ENCODE peak calls at places on chromosomes 4 and X, in five cellular contexts. Z, Y, C, E and L are unnamed samples.

GRCh38 chrX:150036181-150036580 is 97.9 kb upstream of the EOLA2 start:
- DNase-seq in Y (peak; percentile 50), C (no peak), Z (no peak), E (peak; percentile 65), L (no peak)

GRCh38 chr4:67929447-67929846 is 33.8 kb downstream of the TMPRSS11A start:
- DNase-seq in E (no peak), C (no peak), Y (no peak), Z (no peak), L (no peak)

GRCh38 chrX:39764441-39764914 is 333.3 kb downstream of the BCOR start:
- DNase-seq in E (no peak), Y (peak; percentile 19), C (no peak), Z (no peak), L (no peak)

GRCh38 chrX:49108641-49109040 is 14.9 kb downstream of the GPKOW start:
- DNase-seq in C (no peak), Y (no peak), Z (no peak), E (no peak), L (no peak)

GRCh38 chr4:36979494-36979893 is 265.0 kb upstream of the NWD2 start:
- DNase-seq in E (no peak), Z (no peak), C (no peak), Y (no peak), L (no peak)

GRCh38 chr4:10107111-10108091 is 9.2 kb downstream of the WDR1 start:
- DNase-seq in Y (no peak), Z (no peak), C (no peak), E (no peak), L (no peak)

GRCh38 chr4:7621252-7621651 is 186.5 kb upstream of the PSAPL1 start:
- DNase-seq in Y (no peak), C (no peak), Z (no peak), E (no peak), L (no peak)

GRCh38 chr4:166957451-166957850 is 276.8 kb downstream of the SPOCK3 start:
- DNase-seq in E (no peak), Z (no peak), Y (no peak), C (no peak), L (no peak)

GRCh38 chr4:151957163-151957562 is 196.4 kb upstream of the GATB start:
- DNase-seq in Z (peak; percentile 61), E (peak; percentile 89), C (peak; percentile 21), Y (peak; percentile 3), L (peak; percentile 70)

GRCh38 chrX:3712870-3713224 is 602 bp downstream of the PRKX start:
- DNase-seq in E (peak; percentile 2), Y (no peak), C (no peak), Z (no peak), L (no peak)

GRCh38 chr4:186723207-186724047 is at the start of gene FAT1:
- DNase-seq in E (peak; percentile 83), Y (peak; percentile 86), Z (peak; percentile 84), C (no peak), L (peak; percentile 56)

GRCh38 chr4:3388461-3389185 is 53.1 kb upstream of the HGFAC start:
- DNase-seq in C (no peak), Y (peak; percentile 66), Z (no peak), E (peak; percentile 47), L (no peak)

GRCh38 chr4:122195718-122196117 is 43.6 kb downstream of the BLTP1 start:
- DNase-seq in E (no peak), Y (no peak), Z (no peak), C (no peak), L (no peak)

GRCh38 chrX:139204903-139205667 is 325.5 kb upstream of the F9 start:
- DNase-seq in C (no peak), E (no peak), Z (no peak), Y (no peak), L (peak; percentile 73)

GRCh38 chr4:39820186-39820585 is 122.2 kb downstream of the UBE2K start:
- DNase-seq in C (no peak), Y (no peak), E (no peak), Z (no peak), L (peak; percentile 41)

GRCh38 chr4:110411599-110412011 is 64.3 kb upstream of the ENPEP start:
- DNase-seq in Z (peak; percentile 32), C (peak; percentile 65), Y (no peak), E (no peak), L (peak; percentile 72)

GRCh38 chr4:184649026-184649970 is at the start of the genes CASP3 and PRIMPOL:
- DNase-seq in Z (peak; percentile 95), C (peak; percentile 72), E (peak; percentile 97), Y (peak; percentile 95), L (peak; percentile 97)

GRCh38 chr4:184647391-184648101 is 1.7 kb downstream of the CASP3 start:
- DNase-seq in Z (no peak), C (no peak), E (no peak), Y (peak; percentile 65), L (no peak)

GRCh38 chr4:184648220-184649025 is 824 bp downstream of the CASP3 start:
- DNase-seq in C (no peak), E (peak; percentile 70), Z (peak; percentile 41), Y (peak; percentile 60), L (peak; percentile 43)

GRCh38 chr4:184651899-184652298 is 2.4 kb downstream of the PRIMPOL start:
- DNase-seq in C (no peak), Y (no peak), E (no peak), Z (no peak), L (no peak)

DNA sequence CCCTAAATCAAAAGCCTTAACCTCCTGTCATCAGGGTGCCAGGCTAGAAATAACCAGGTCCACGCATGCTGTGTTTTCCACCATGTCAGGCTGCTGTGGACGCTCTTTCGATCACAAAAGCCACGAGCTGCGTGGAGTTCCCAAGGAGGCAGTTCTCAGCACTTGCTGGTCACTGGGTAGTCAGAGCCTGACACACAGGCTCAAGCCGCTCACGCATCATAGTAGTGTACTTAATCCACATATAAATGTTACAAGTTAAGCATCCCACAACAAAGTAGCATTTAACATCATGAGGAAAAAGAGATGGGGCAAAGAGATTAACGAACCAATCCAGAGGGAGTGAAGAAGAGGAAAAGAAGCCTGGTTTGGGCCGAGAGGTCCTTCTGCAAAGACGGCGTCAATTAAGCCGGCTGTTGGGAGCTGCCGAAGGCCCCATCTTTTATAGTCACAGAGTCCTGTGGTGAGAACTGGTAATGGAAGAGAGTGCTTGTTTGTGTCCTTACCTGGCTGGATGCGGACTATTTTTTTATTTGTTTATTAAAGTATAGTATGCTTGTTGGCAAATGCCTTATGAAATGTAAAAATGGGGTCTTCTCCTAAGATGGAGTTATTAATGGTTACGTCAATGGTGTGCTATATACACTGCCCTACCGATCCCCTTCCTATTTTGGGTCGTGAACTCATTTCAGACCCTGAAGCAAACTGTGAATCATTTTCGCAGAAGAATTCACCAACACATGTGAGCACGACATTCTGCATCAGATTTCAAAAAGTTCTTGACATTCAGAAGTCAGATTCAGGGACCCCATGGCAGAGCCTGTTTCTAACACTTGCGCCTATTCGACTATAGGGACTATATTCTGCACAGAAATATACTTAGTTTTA is 675 bp downstream of the PRIMPOL start:
- DNase-seq in E (peak; percentile 33), Y (peak; percentile 69), C (no peak), Z (peak; percentile 11), L (no peak)
- H4K91ac ChIP-seq in E (peak overlapping the region; percentile 90), Y (peak overlapping the region; percentile 53), C (peak overlapping the region; percentile 86), Z (no peak overlapping the region), L (no peak overlapping the region)

DNA sequence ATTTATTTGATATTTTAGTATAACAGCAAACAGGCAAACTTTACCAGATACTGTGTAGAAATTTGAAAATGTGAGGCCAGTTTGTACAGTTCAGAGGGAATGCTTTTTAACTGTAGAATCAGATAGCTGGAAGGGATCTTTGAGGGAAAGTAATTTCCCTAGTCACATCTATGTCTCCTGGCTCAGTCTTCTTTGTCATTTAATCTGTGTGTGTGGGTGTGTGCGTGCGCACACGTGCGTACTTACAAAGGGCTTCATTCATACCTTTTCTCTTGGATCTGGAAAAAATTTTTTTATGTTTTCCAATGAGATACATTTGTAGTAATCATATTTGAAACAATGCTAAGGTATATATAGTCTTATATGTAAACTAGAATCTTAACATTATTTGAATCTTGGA is 44.6 kb downstream of the IL13RA1 start:
- DNase-seq in C (no peak), Y (no peak), E (no peak), Z (no peak), L (no peak)
- H2BK12ac ChIP-seq in C (no peak overlapping the region), Y (no peak overlapping the region), E (no peak overlapping the region), Z (no peak overlapping the region), L (no peak overlapping the region)

GRCh38 chrX:12949205-12949926 is 25.5 kb upstream of the TMSB4X start:
- DNase-seq in Z (no peak), Y (peak; percentile 42), C (no peak), E (peak; percentile 22), L (no peak)

GRCh38 chrX:12953420-12953819 is 21.5 kb upstream of the TMSB4X start:
- DNase-seq in E (no peak), C (no peak), Z (no peak), Y (no peak), L (no peak)

GRCh38 chrX:12949927-12950656 is 24.8 kb upstream of the TMSB4X start:
- DNase-seq in Y (peak; percentile 94), C (no peak), Z (no peak), E (peak; percentile 60), L (no peak)

GRCh38 chrX:12951590-12951965 is 23.3 kb upstream of the TMSB4X start:
- DNase-seq in Z (no peak), Y (no peak), C (no peak), E (no peak), L (no peak)

GRCh38 chrX:12950851-12951589 is 23.9 kb upstream of the TMSB4X start:
- DNase-seq in Y (no peak), Z (no peak), C (no peak), E (peak; percentile 29), L (peak; percentile 83)
- H3K18ac ChIP-seq in Y (no peak overlapping the region), Z (no peak overlapping the region), C (no peak overlapping the region), E (no peak overlapping the region), L (no peak overlapping the region)

GRCh38 chr4:16862688-16863087 is 35.8 kb downstream of the LDB2 start:
- DNase-seq in Z (no peak), C (no peak), Y (peak; percentile 15), E (no peak), L (no peak)

GRCh38 chr4:16857425-16857824 is 41.0 kb downstream of the LDB2 start:
- DNase-seq in Z (no peak), Y (no peak), E (no peak), C (no peak), L (no peak)

GRCh38 chr4:16860506-16860905 is 37.9 kb downstream of the LDB2 start:
- DNase-seq in C (no peak), E (no peak), Z (no peak), Y (peak; percentile 72), L (no peak)

GRCh38 chr4:16858275-16858752 is 40.1 kb downstream of the LDB2 start:
- DNase-seq in Y (peak; percentile 77), C (peak; percentile 34), E (no peak), Z (no peak), L (no peak)

DNA sequence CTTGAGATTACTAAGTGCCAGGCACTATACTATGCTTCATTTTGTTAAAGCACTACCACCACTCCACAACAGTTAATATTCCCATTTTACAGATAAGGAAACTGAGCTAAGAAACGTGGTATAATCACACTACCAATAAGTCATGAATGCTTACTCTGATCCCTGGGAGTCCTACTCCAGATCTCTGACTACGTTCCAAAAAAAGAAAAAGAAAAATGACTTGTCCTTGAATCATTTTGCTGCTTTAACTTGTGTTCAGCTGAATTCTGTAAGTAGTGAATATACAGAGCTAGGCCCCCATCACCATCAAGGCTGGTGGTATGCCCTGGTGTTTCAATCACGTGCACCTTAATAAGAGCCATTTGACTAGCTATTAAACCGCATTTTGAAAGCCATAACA is 39.4 kb downstream of the LDB2 start:
- DNase-seq in Y (no peak), Z (no peak), E (no peak), C (no peak), L (no peak)
- H4K91ac ChIP-seq in Y (no peak overlapping the region), Z (no peak overlapping the region), E (no peak overlapping the region), C (no peak overlapping the region), L (no peak overlapping the region)